ENCODE peak calls at places on chromosomes 11 and 22, in six cellular contexts. G is neural progenitor cell, H is HCT116, S is MM.1S, X is PC-3, Z is SK-N-SH. B is an unnamed sample.

GRCh38 chr11:9825315-9825714 is 161.4 kb downstream of the SWAP70 start:
- DNase-seq in S (no peak), G (no peak), X (peak), Z (no peak), H (no peak), B (peak)

GRCh38 chr22:36419177-36419911 is 31.6 kb upstream of the MYH9 start:
- DNase-seq in X (no peak), Z (no peak), S (peak), H (no peak), G (no peak), B (peak)

GRCh38 chr11:19953909-19954308 is 206.4 kb downstream of the DBX1 start:
- DNase-seq in S (no peak), H (peak), G (peak), Z (no peak), X (peak), B (peak)

GRCh38 chr11:31810779-31811647 is at the start of gene PAX6:
- DNase-seq in X (peak), G (peak), Z (peak), H (peak), S (peak), B (peak)

GRCh38 chr11:105665281-105665680 is 55.4 kb downstream of the GRIA4 start:
- DNase-seq in G (no peak), X (no peak), S (no peak), Z (no peak), H (no peak), B (no peak)

GRCh38 chr22:19275919-19276600 is 15.5 kb downstream of the CLTCL1 start:
- DNase-seq in S (no peak), H (no peak), X (no peak), Z (no peak), G (no peak), B (no peak)

GRCh38 chr11:123202723-123203122 is 7.7 kb upstream of the CLMP start:
- DNase-seq in X (no peak), S (no peak), Z (no peak), H (no peak), G (no peak), B (no peak)

GRCh38 chr22:37454857-37455686 is 27.8 kb upstream of the ELFN2 start:
- DNase-seq in G (no peak), S (no peak), Z (no peak), X (peak), H (peak), B (peak)

GRCh38 chr11:65418431-65418680 is 4.2 kb upstream of the NEAT1 start:
- DNase-seq in G (no peak), H (no peak), X (no peak), S (peak), Z (no peak), B (no peak)

GRCh38 chr22:47011131-47011854 is 248.8 kb downstream of the TBC1D22A start:
- DNase-seq in H (no peak), Z (no peak), X (no peak), S (no peak), G (no peak), B (no peak)

GRCh38 chr22:17910561-17911311 is 113.6 kb downstream of the MICAL3 start:
- DNase-seq in S (peak), X (peak), G (peak), H (no peak), Z (peak), B (peak)

GRCh38 chr11:69367211-69367964 is 73.4 kb downstream of the MYEOV start:
- DNase-seq in S (no peak), Z (no peak), X (peak), H (no peak), G (no peak), B (peak)

GRCh38 chr11:134385774-134386565 is 26.1 kb downstream of the B3GAT1 start:
- DNase-seq in H (no peak), Z (peak), S (no peak), G (no peak), X (peak), B (no peak)

GRCh38 chr11:3057069-3057963 is at the start of gene CARS1:
- DNase-seq in G (peak), H (peak), Z (peak), S (peak), X (peak), B (peak)

GRCh38 chr22:48948575-48949170 is 879.0 kb downstream of the BRD1 start:
- DNase-seq in H (no peak), G (no peak), X (no peak), Z (no peak), S (no peak), B (no peak)

GRCh38 chr22:39965749-39966148 is 5.6 kb downstream of the TMA7B start:
- DNase-seq in Z (no peak), S (no peak), H (no peak), X (no peak), G (no peak), B (no peak)

GRCh38 chr11:119478711-119479285 is 55.8 kb upstream of the THY1 start:
- DNase-seq in G (no peak), Z (no peak), H (no peak), X (no peak), S (no peak), B (no peak)

GRCh38 chr11:73184953-73185671 is 33.0 kb upstream of the P2RY2 start:
- DNase-seq in H (peak), X (peak), G (peak), S (peak), Z (peak), B (peak)

GRCh38 chr22:49103314-49104052 is 724.2 kb downstream of the BRD1 start:
- DNase-seq in X (no peak), Z (peak), H (no peak), G (peak), S (no peak), B (no peak)

GRCh38 chr22:49352361-49353169 is 475.1 kb downstream of the BRD1 start:
- DNase-seq in G (no peak), Z (no peak), H (no peak), X (no peak), S (no peak), B (no peak)

GRCh38 chr11:20355221-20356219 is 8.0 kb upstream of the HTATIP2 start:
- DNase-seq in Z (peak), X (peak), H (peak), G (peak), S (peak), B (peak)

GRCh38 chr22:45880732-45881523 is 96.0 kb downstream of the WNT7B start:
- DNase-seq in S (no peak), Z (no peak), G (peak), X (no peak), H (no peak), B (peak)

GRCh38 chr11:10455637-10456487 is 798 bp downstream of the AMPD3 start:
- DNase-seq in X (peak), S (peak), H (peak), Z (peak), G (peak), B (peak)

GRCh38 chr22:38655532-38656255 is 498 bp downstream of the FAM227A start:
- DNase-seq in X (peak), G (no peak), H (no peak), S (no peak), Z (peak), B (peak)

GRCh38 chr11:111639226-111639925 is 37.1 kb downstream of the SIK2 start:
- DNase-seq in G (no peak), X (no peak), S (no peak), Z (no peak), H (no peak), B (no peak)

GRCh38 chr11:17479284-17480214 is 2.9 kb upstream of the ABCC8 start:
- DNase-seq in X (peak), S (no peak), G (peak), Z (peak), H (peak), B (peak)

GRCh38 chr11:113114452-113115027 is 153.3 kb downstream of the NCAM1 start:
- DNase-seq in H (no peak), Z (peak), S (peak), G (peak), X (peak), B (peak)

GRCh38 chr11:103534191-103534590 is 425.0 kb downstream of the DYNC2H1 start:
- DNase-seq in S (no peak), H (no peak), G (no peak), Z (no peak), X (no peak), B (no peak)

GRCh38 chr11:131464481-131464880 is 94.1 kb downstream of the NTM start:
- DNase-seq in X (no peak), G (no peak), H (no peak), S (no peak), Z (no peak), B (no peak)
- H3K9ac ChIP-seq in X (no peak), G (no peak), H (no peak), S (no peak), Z (no peak), B (no peak)

DNA sequence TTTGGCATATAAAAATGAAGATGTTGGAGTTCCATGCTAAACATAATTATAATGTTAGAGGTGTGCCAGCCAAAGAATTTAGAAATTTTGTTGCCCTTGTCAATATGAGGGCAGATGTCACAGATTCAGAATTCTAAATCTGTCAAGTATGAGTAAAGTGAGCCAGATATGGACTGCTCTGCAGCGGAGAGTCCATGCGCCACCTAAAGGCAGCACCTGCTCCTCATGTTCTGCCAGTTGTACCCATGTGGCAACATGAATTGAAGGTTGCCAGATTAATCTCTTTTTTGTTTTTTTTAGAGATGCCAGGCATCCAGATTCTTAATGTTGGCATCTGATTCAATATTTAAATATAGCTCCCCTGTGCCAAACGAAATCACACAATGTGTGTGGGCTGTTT is 678.6 kb upstream of the ANO5 start:
- DNase-seq in S (peak), Z (peak), X (peak), H (no peak), G (peak), B (peak)
- TF ChIP-seq EZH2phosphoT487 in S (no peak), Z (no peak), X (no peak), H (no peak), G (no peak), B (no peak)

DNA sequence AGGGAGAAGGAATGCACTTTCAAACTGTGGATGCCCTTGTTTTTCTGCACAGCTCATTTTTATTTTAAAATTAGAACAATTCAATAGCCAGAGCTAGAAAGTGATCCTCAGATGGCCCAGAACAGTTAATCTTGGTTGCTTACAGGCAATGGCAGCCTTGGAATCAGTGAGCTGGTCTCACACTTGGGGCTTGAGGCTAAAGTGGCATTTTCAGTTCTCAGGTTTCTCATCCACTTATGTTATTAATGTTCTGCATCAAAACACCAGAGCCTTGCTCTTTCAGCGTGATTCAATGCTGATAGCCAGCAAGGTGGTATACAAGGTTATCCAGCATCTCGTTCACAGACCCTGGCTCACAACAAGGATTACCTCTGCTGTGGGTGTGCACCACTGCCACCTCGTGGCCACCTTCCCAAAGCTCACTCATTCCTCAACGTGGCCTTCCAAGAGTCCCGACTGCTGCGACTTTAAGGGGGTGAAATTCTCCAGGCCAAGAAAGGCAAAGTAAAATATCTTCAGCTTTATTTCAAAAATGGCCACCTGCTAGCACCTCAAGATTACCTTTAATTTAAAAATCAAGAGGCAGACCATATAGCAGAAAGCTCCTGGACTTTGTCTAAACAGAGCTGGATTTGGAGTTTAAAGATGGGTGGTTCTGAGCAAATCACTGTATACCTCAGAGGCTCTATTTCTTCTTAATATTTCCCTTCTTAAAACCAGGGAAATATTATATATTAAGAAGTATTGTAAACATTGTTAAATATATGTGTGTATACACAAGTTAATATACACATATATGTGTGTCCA is 34.2 kb upstream of the FSHB start:
- DNase-seq in S (peak), G (peak), Z (peak), H (peak), X (peak), B (peak)
- H2AFZ ChIP-seq in S (no peak), G (no peak), Z (no peak), H (no peak), X (no peak), B (no peak)

DNA sequence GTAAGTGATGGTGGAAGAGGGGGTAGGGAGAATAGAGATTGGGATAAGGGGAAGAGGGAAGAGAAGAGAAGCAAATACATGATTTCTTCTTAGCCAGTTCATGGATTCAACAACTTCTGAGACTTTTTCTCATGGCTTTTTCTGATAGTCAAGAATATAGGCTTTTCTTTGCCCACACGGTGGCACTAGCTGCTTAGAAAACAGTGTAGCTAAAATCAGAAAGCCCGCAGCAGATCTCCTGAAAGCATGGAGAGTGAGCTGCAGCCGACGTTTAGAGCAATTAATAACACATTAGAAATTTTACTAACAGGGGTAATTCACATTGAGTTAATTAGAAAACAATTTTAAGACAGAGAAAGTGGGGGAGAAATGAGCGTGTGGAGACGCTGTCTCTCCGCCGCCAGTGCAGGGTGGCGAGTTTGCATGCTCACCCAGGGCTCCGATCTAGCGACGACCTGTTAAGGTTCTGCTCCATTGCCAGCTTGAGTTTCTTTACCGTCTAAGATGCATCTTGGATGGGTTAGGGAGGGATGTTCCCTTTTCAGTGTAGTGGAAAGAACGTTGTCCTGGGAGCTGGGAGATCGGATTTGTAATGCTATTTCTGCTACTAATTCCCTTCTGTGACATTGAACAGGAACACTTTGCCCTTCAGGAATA is 3.3 kb upstream of the RAG1 start:
- DNase-seq in G (peak), S (peak), X (peak), Z (peak), H (peak), B (peak)
- H3K9ac ChIP-seq in G (no peak), S (no peak), X (no peak), Z (peak), H (no peak), B (no peak)

GRCh38 chr11:86673055-86673843 is 833 bp upstream of the ME3 start:
- DNase-seq in Z (no peak), X (no peak), S (no peak), H (no peak), G (no peak), B (no peak)

GRCh38 chr11:86670179-86670578 is 2.2 kb downstream of the ME3 start:
- DNase-seq in S (no peak), H (no peak), Z (no peak), X (peak), G (no peak), B (no peak)

GRCh38 chr11:86671386-86672006 is 920 bp downstream of the ME3 start:
- DNase-seq in G (peak), Z (no peak), H (no peak), S (peak), X (peak), B (peak)

GRCh38 chr11:86673872-86674750 is 1.7 kb upstream of the ME3 start:
- DNase-seq in X (peak), S (no peak), Z (no peak), G (no peak), H (no peak), B (no peak)

GRCh38 chr11:86672007-86672621 is at the start of gene ME3:
- DNase-seq in G (peak), X (peak), Z (peak), H (no peak), S (peak), B (peak)
- TF ChIP-seq EZH2phosphoT487 in G (no peak), X (no peak), Z (no peak), H (no peak), S (no peak), B (no peak)